ENCODE peak calls at places on chromosomes 7 and 10, in five cellular contexts. One of them, this sample, is unnamed.

GRCh38 chr7:124497209-124497608 is 268.4 kb downstream of the GPR37 start:
- DNase-seq in ovary: no peak
- DNase-seq in tibial nerve: no peak
- DNase-seq in GM19239: no peak
- DNase-seq in sciatic nerve: no peak
- DNase-seq in this sample: no peak

GRCh38 chr7:157434701-157435100 is 97.9 kb downstream of the DNAJB6 start:
- DNase-seq in ovary: no peak
- DNase-seq in tibial nerve: no peak
- DNase-seq in GM19239: no peak
- DNase-seq in sciatic nerve: peak
- DNase-seq in this sample: peak

GRCh38 chr10:86294346-86295265 is 72.0 kb downstream of the GRID1 start:
- DNase-seq in ovary: no peak
- DNase-seq in tibial nerve: no peak
- DNase-seq in GM19239: no peak
- DNase-seq in sciatic nerve: peak
- DNase-seq in this sample: peak

GRCh38 chr7:69670701-69671100 is 72.4 kb downstream of the AUTS2 start:
- DNase-seq in ovary: no peak
- DNase-seq in tibial nerve: no peak
- DNase-seq in GM19239: no peak
- DNase-seq in sciatic nerve: no peak
- DNase-seq in this sample: no peak

GRCh38 chr7:36606442-36607205 is 117.7 kb downstream of the AOAH start:
- DNase-seq in ovary: no peak
- DNase-seq in tibial nerve: no peak
- DNase-seq in GM19239: no peak
- DNase-seq in sciatic nerve: no peak
- DNase-seq in this sample: no peak

GRCh38 chr10:79158402-79159097 is 89.8 kb downstream of the ZMIZ1 start:
- DNase-seq in ovary: no peak
- DNase-seq in tibial nerve: no peak
- DNase-seq in GM19239: no peak
- DNase-seq in sciatic nerve: no peak
- DNase-seq in this sample: no peak

GRCh38 chr7:42876182-42877068 is 35.4 kb downstream of the C7orf25 start:
- DNase-seq in ovary: peak
- DNase-seq in tibial nerve: peak
- DNase-seq in GM19239: no peak
- DNase-seq in sciatic nerve: peak
- DNase-seq in this sample: peak

GRCh38 chr10:71753091-71753959 is 20.0 kb downstream of the VSIR start:
- DNase-seq in ovary: no peak
- DNase-seq in tibial nerve: peak
- DNase-seq in GM19239: no peak
- DNase-seq in sciatic nerve: no peak
- DNase-seq in this sample: no peak

GRCh38 chr10:116960066-116960465 is 44.9 kb downstream of the SHTN1 start:
- DNase-seq in ovary: no peak
- DNase-seq in tibial nerve: no peak
- DNase-seq in GM19239: no peak
- DNase-seq in sciatic nerve: no peak
- DNase-seq in this sample: no peak

GRCh38 chr7:152338553-152338952 is 97.2 kb downstream of the KMT2C start:
- DNase-seq in ovary: no peak
- DNase-seq in tibial nerve: no peak
- DNase-seq in GM19239: no peak
- DNase-seq in sciatic nerve: no peak
- DNase-seq in this sample: no peak

GRCh38 chr10:124329368-124329767 is 89.4 kb downstream of the OAT start:
- DNase-seq in ovary: no peak
- DNase-seq in tibial nerve: no peak
- DNase-seq in GM19239: no peak
- DNase-seq in sciatic nerve: no peak
- DNase-seq in this sample: no peak

GRCh38 chr10:102225646-102226541 is at the start of gene ELOVL3:
- DNase-seq in ovary: peak
- DNase-seq in tibial nerve: peak
- DNase-seq in GM19239: peak
- DNase-seq in sciatic nerve: peak
- DNase-seq in this sample: peak

GRCh38 chr7:132497098-132497497 is 79.2 kb downstream of the PLXNA4 start:
- DNase-seq in ovary: no peak
- DNase-seq in tibial nerve: no peak
- DNase-seq in GM19239: no peak
- DNase-seq in sciatic nerve: no peak
- DNase-seq in this sample: no peak

GRCh38 chr10:58302259-58302658 is 32.5 kb upstream of the UBE2D1 start:
- DNase-seq in ovary: no peak
- DNase-seq in tibial nerve: no peak
- DNase-seq in GM19239: no peak
- DNase-seq in sciatic nerve: no peak
- DNase-seq in this sample: no peak

GRCh38 chr7:2554654-2555053 is 670 bp downstream of the BRAT1 start:
- DNase-seq in ovary: no peak
- DNase-seq in tibial nerve: no peak
- DNase-seq in GM19239: no peak
- DNase-seq in sciatic nerve: peak
- DNase-seq in this sample: no peak

GRCh38 chr10:12710594-12711343 is 290.7 kb downstream of the CCDC3 start:
- DNase-seq in ovary: peak
- DNase-seq in tibial nerve: peak
- DNase-seq in GM19239: peak
- DNase-seq in sciatic nerve: peak
- DNase-seq in this sample: peak

GRCh38 chr10:34470307-34470706 is 344.8 kb downstream of the PARD3 start:
- DNase-seq in ovary: no peak
- DNase-seq in tibial nerve: no peak
- DNase-seq in GM19239: no peak
- DNase-seq in sciatic nerve: no peak
- DNase-seq in this sample: no peak

GRCh38 chr7:80815733-80816132 is 103.1 kb downstream of the SEMA3C start:
- DNase-seq in ovary: no peak
- DNase-seq in tibial nerve: no peak
- DNase-seq in GM19239: no peak
- DNase-seq in sciatic nerve: no peak
- DNase-seq in this sample: no peak

GRCh38 chr10:18959369-18959768 is 89.2 kb upstream of the MALRD1 start:
- DNase-seq in ovary: no peak
- DNase-seq in tibial nerve: no peak
- DNase-seq in GM19239: no peak
- DNase-seq in sciatic nerve: no peak
- DNase-seq in this sample: no peak

GRCh38 chr10:55203319-55203718 is 402.3 kb upstream of the PCDH15 start:
- DNase-seq in ovary: no peak
- DNase-seq in tibial nerve: no peak
- DNase-seq in GM19239: no peak
- DNase-seq in sciatic nerve: no peak
- DNase-seq in this sample: no peak

GRCh38 chr10:43880160-43880559 is 231.5 kb upstream of the ZNF32 start:
- DNase-seq in ovary: no peak
- DNase-seq in tibial nerve: no peak
- DNase-seq in GM19239: no peak
- DNase-seq in sciatic nerve: peak
- DNase-seq in this sample: no peak

GRCh38 chr7:64581929-64582894 is 19.3 kb upstream of the ZNF680 start:
- DNase-seq in ovary: peak
- DNase-seq in tibial nerve: no peak
- DNase-seq in GM19239: no peak
- DNase-seq in sciatic nerve: no peak
- DNase-seq in this sample: peak

GRCh38 chr10:70508912-70509366 is 30.4 kb downstream of the PALD1 start:
- DNase-seq in ovary: peak
- DNase-seq in tibial nerve: peak
- DNase-seq in GM19239: no peak
- DNase-seq in sciatic nerve: no peak
- DNase-seq in this sample: peak

GRCh38 chr7:115357213-115357999 is 435.5 kb downstream of the MDFIC start:
- DNase-seq in ovary: no peak
- DNase-seq in tibial nerve: no peak
- DNase-seq in GM19239: no peak
- DNase-seq in sciatic nerve: no peak
- DNase-seq in this sample: no peak

GRCh38 chr7:101553018-101553770 is 75.9 kb downstream of the MYL10 start:
- DNase-seq in ovary: no peak
- DNase-seq in tibial nerve: no peak
- DNase-seq in GM19239: no peak
- DNase-seq in sciatic nerve: no peak
- DNase-seq in this sample: no peak

GRCh38 chr7:40057292-40057691 is 77.1 kb downstream of the MPLKIP start:
- DNase-seq in ovary: no peak
- DNase-seq in tibial nerve: no peak
- DNase-seq in GM19239: no peak
- DNase-seq in sciatic nerve: no peak
- DNase-seq in this sample: no peak

GRCh38 chr10:99297033-99297432 is 32.1 kb upstream of the CNNM1 start:
- DNase-seq in ovary: no peak
- DNase-seq in tibial nerve: no peak
- DNase-seq in GM19239: no peak
- DNase-seq in sciatic nerve: no peak
- DNase-seq in this sample: no peak

GRCh38 chr10:17655567-17656146 is 11.7 kb downstream of the STAM start:
- DNase-seq in ovary: no peak
- DNase-seq in tibial nerve: no peak
- DNase-seq in GM19239: no peak
- DNase-seq in sciatic nerve: no peak
- DNase-seq in this sample: no peak

GRCh38 chr7:17147409-17147808 is 151.0 kb upstream of the AHR start:
- DNase-seq in ovary: no peak
- DNase-seq in tibial nerve: no peak
- DNase-seq in GM19239: no peak
- DNase-seq in sciatic nerve: no peak
- DNase-seq in this sample: no peak

This sample was measured in stomach.